ENCODE peak calls at places on chromosomes 12 and 14, in seven cellular contexts. One of them, this sample, is unnamed.

GRCh38 chr14:75059642-75060041 is 4.2 kb downstream of the ACYP1 start:
- DNase-seq in A549: no peak
- DNase-seq in stimulated activated CD4-positive, alpha-beta T cell treated with anti-CD3 and anti-CD28 coated beads, Interleukin-15, amount 100 ng/mL, for 48 hours: no peak
- DNase-seq in anterior cingulate cortex: no peak
- DNase-seq in activated CD8-positive, alpha-beta memory T cell treated with anti-CD3 and anti-CD28 coated beads, Interleukin-2, amount 50 U/mL, for 4 hours: no peak
- DNase-seq in EH: peak; percentile 87
- DNase-seq in CD8-positive, alpha-beta memory T cell: no peak
- DNase-seq in this sample: no peak

GRCh38 chr14:72609205-72609916 is 284.5 kb downstream of the DPF3 start:
- DNase-seq in A549: no peak
- DNase-seq in stimulated activated CD4-positive, alpha-beta T cell treated with anti-CD3 and anti-CD28 coated beads, Interleukin-15, amount 100 ng/mL, for 48 hours: no peak
- DNase-seq in anterior cingulate cortex: no peak
- DNase-seq in activated CD8-positive, alpha-beta memory T cell treated with anti-CD3 and anti-CD28 coated beads, Interleukin-2, amount 50 U/mL, for 4 hours: no peak
- DNase-seq in EH: no peak
- DNase-seq in CD8-positive, alpha-beta memory T cell: no peak
- DNase-seq in this sample: no peak

GRCh38 chr12:39294712-39295111 is 148.2 kb downstream of the KIF21A start:
- DNase-seq in A549: no peak
- DNase-seq in stimulated activated CD4-positive, alpha-beta T cell treated with anti-CD3 and anti-CD28 coated beads, Interleukin-15, amount 100 ng/mL, for 48 hours: no peak
- DNase-seq in anterior cingulate cortex: no peak
- DNase-seq in activated CD8-positive, alpha-beta memory T cell treated with anti-CD3 and anti-CD28 coated beads, Interleukin-2, amount 50 U/mL, for 4 hours: no peak
- DNase-seq in EH: no peak
- DNase-seq in CD8-positive, alpha-beta memory T cell: no peak
- DNase-seq in this sample: no peak

GRCh38 chr12:11133816-11134215 is 628 bp downstream of the TAS2R30 start:
- DNase-seq in A549: no peak
- DNase-seq in stimulated activated CD4-positive, alpha-beta T cell treated with anti-CD3 and anti-CD28 coated beads, Interleukin-15, amount 100 ng/mL, for 48 hours: no peak
- DNase-seq in anterior cingulate cortex: no peak
- DNase-seq in activated CD8-positive, alpha-beta memory T cell treated with anti-CD3 and anti-CD28 coated beads, Interleukin-2, amount 50 U/mL, for 4 hours: no peak
- DNase-seq in EH: no peak
- DNase-seq in CD8-positive, alpha-beta memory T cell: no peak
- DNase-seq in this sample: no peak

GRCh38 chr14:53515264-53515663 is 362.1 kb upstream of the DDHD1 start:
- DNase-seq in A549: no peak
- DNase-seq in stimulated activated CD4-positive, alpha-beta T cell treated with anti-CD3 and anti-CD28 coated beads, Interleukin-15, amount 100 ng/mL, for 48 hours: no peak
- DNase-seq in anterior cingulate cortex: no peak
- DNase-seq in activated CD8-positive, alpha-beta memory T cell treated with anti-CD3 and anti-CD28 coated beads, Interleukin-2, amount 50 U/mL, for 4 hours: no peak
- DNase-seq in EH: peak; percentile 49
- DNase-seq in CD8-positive, alpha-beta memory T cell: no peak
- DNase-seq in this sample: no peak

GRCh38 chr14:58822856-58823255 is 185.1 kb downstream of the DACT1 start:
- DNase-seq in A549: no peak
- DNase-seq in stimulated activated CD4-positive, alpha-beta T cell treated with anti-CD3 and anti-CD28 coated beads, Interleukin-15, amount 100 ng/mL, for 48 hours: no peak
- DNase-seq in anterior cingulate cortex: no peak
- DNase-seq in activated CD8-positive, alpha-beta memory T cell treated with anti-CD3 and anti-CD28 coated beads, Interleukin-2, amount 50 U/mL, for 4 hours: no peak
- DNase-seq in EH: no peak
- DNase-seq in CD8-positive, alpha-beta memory T cell: no peak
- DNase-seq in this sample: no peak

GRCh38 chr12:106879612-106880011 is 76.1 kb upstream of the TMEM263 start:
- DNase-seq in A549: no peak
- DNase-seq in stimulated activated CD4-positive, alpha-beta T cell treated with anti-CD3 and anti-CD28 coated beads, Interleukin-15, amount 100 ng/mL, for 48 hours: no peak
- DNase-seq in anterior cingulate cortex: no peak
- DNase-seq in activated CD8-positive, alpha-beta memory T cell treated with anti-CD3 and anti-CD28 coated beads, Interleukin-2, amount 50 U/mL, for 4 hours: no peak
- DNase-seq in EH: no peak
- DNase-seq in CD8-positive, alpha-beta memory T cell: no peak
- DNase-seq in this sample: no peak

GRCh38 chr14:56023681-56024080 is 94.5 kb upstream of the PELI2 start:
- DNase-seq in A549: no peak
- DNase-seq in stimulated activated CD4-positive, alpha-beta T cell treated with anti-CD3 and anti-CD28 coated beads, Interleukin-15, amount 100 ng/mL, for 48 hours: no peak
- DNase-seq in anterior cingulate cortex: no peak
- DNase-seq in activated CD8-positive, alpha-beta memory T cell treated with anti-CD3 and anti-CD28 coated beads, Interleukin-2, amount 50 U/mL, for 4 hours: no peak
- DNase-seq in EH: no peak
- DNase-seq in CD8-positive, alpha-beta memory T cell: no peak
- DNase-seq in this sample: no peak

GRCh38 chr14:40694026-40694425 is 912.6 kb upstream of the LRFN5 start:
- DNase-seq in A549: no peak
- DNase-seq in stimulated activated CD4-positive, alpha-beta T cell treated with anti-CD3 and anti-CD28 coated beads, Interleukin-15, amount 100 ng/mL, for 48 hours: no peak
- DNase-seq in anterior cingulate cortex: no peak
- DNase-seq in activated CD8-positive, alpha-beta memory T cell treated with anti-CD3 and anti-CD28 coated beads, Interleukin-2, amount 50 U/mL, for 4 hours: no peak
- DNase-seq in EH: no peak
- DNase-seq in CD8-positive, alpha-beta memory T cell: no peak
- DNase-seq in this sample: no peak

GRCh38 chr12:120620624-120621023 is 19.8 kb upstream of the CABP1 start:
- DNase-seq in A549: no peak
- DNase-seq in stimulated activated CD4-positive, alpha-beta T cell treated with anti-CD3 and anti-CD28 coated beads, Interleukin-15, amount 100 ng/mL, for 48 hours: no peak
- DNase-seq in anterior cingulate cortex: no peak
- DNase-seq in activated CD8-positive, alpha-beta memory T cell treated with anti-CD3 and anti-CD28 coated beads, Interleukin-2, amount 50 U/mL, for 4 hours: no peak
- DNase-seq in EH: no peak
- DNase-seq in CD8-positive, alpha-beta memory T cell: no peak
- DNase-seq in this sample: no peak

GRCh38 chr14:65115615-65116014 is 13.3 kb upstream of the MAX start:
- DNase-seq in A549: no peak
- DNase-seq in stimulated activated CD4-positive, alpha-beta T cell treated with anti-CD3 and anti-CD28 coated beads, Interleukin-15, amount 100 ng/mL, for 48 hours: no peak
- DNase-seq in anterior cingulate cortex: no peak
- DNase-seq in activated CD8-positive, alpha-beta memory T cell treated with anti-CD3 and anti-CD28 coated beads, Interleukin-2, amount 50 U/mL, for 4 hours: no peak
- DNase-seq in EH: no peak
- DNase-seq in CD8-positive, alpha-beta memory T cell: no peak
- DNase-seq in this sample: no peak

GRCh38 chr14:105860615-105861580 is 334.5 kb downstream of the TMEM121 start:
- DNase-seq in A549: no peak
- DNase-seq in stimulated activated CD4-positive, alpha-beta T cell treated with anti-CD3 and anti-CD28 coated beads, Interleukin-15, amount 100 ng/mL, for 48 hours: no peak
- DNase-seq in anterior cingulate cortex: no peak
- DNase-seq in activated CD8-positive, alpha-beta memory T cell treated with anti-CD3 and anti-CD28 coated beads, Interleukin-2, amount 50 U/mL, for 4 hours: peak; percentile 11
- DNase-seq in EH: no peak
- DNase-seq in CD8-positive, alpha-beta memory T cell: no peak
- DNase-seq in this sample: no peak

GRCh38 chr12:47207005-47207717 is 127.4 kb upstream of the AMIGO2 start:
- DNase-seq in A549: no peak
- DNase-seq in stimulated activated CD4-positive, alpha-beta T cell treated with anti-CD3 and anti-CD28 coated beads, Interleukin-15, amount 100 ng/mL, for 48 hours: no peak
- DNase-seq in anterior cingulate cortex: no peak
- DNase-seq in activated CD8-positive, alpha-beta memory T cell treated with anti-CD3 and anti-CD28 coated beads, Interleukin-2, amount 50 U/mL, for 4 hours: no peak
- DNase-seq in EH: peak; percentile 33
- DNase-seq in CD8-positive, alpha-beta memory T cell: peak; percentile 60
- DNase-seq in this sample: peak; percentile 38

GRCh38 chr12:63753743-63754142 is 26.0 kb upstream of the RXYLT1 start:
- DNase-seq in A549: peak; percentile 12
- DNase-seq in stimulated activated CD4-positive, alpha-beta T cell treated with anti-CD3 and anti-CD28 coated beads, Interleukin-15, amount 100 ng/mL, for 48 hours: no peak
- DNase-seq in anterior cingulate cortex: no peak
- DNase-seq in activated CD8-positive, alpha-beta memory T cell treated with anti-CD3 and anti-CD28 coated beads, Interleukin-2, amount 50 U/mL, for 4 hours: no peak
- DNase-seq in EH: peak; percentile 8
- DNase-seq in CD8-positive, alpha-beta memory T cell: no peak
- DNase-seq in this sample: no peak

GRCh38 chr14:87698496-87698895 is 294.5 kb downstream of the GALC start:
- DNase-seq in A549: no peak
- DNase-seq in stimulated activated CD4-positive, alpha-beta T cell treated with anti-CD3 and anti-CD28 coated beads, Interleukin-15, amount 100 ng/mL, for 48 hours: no peak
- DNase-seq in anterior cingulate cortex: no peak
- DNase-seq in activated CD8-positive, alpha-beta memory T cell treated with anti-CD3 and anti-CD28 coated beads, Interleukin-2, amount 50 U/mL, for 4 hours: no peak
- DNase-seq in EH: no peak
- DNase-seq in CD8-positive, alpha-beta memory T cell: no peak
- DNase-seq in this sample: no peak

GRCh38 chr12:62848418-62848817 is 86.5 kb downstream of the PPM1H start:
- DNase-seq in A549: peak; percentile 82
- DNase-seq in stimulated activated CD4-positive, alpha-beta T cell treated with anti-CD3 and anti-CD28 coated beads, Interleukin-15, amount 100 ng/mL, for 48 hours: peak; percentile 2
- DNase-seq in anterior cingulate cortex: no peak
- DNase-seq in activated CD8-positive, alpha-beta memory T cell treated with anti-CD3 and anti-CD28 coated beads, Interleukin-2, amount 50 U/mL, for 4 hours: no peak
- DNase-seq in EH: peak; percentile 94
- DNase-seq in CD8-positive, alpha-beta memory T cell: no peak
- DNase-seq in this sample: no peak

GRCh38 chr12:76018111-76018510 is 13.5 kb downstream of the PHLDA1 start:
- DNase-seq in A549: no peak
- DNase-seq in stimulated activated CD4-positive, alpha-beta T cell treated with anti-CD3 and anti-CD28 coated beads, Interleukin-15, amount 100 ng/mL, for 48 hours: no peak
- DNase-seq in anterior cingulate cortex: no peak
- DNase-seq in activated CD8-positive, alpha-beta memory T cell treated with anti-CD3 and anti-CD28 coated beads, Interleukin-2, amount 50 U/mL, for 4 hours: no peak
- DNase-seq in EH: peak; percentile 73
- DNase-seq in CD8-positive, alpha-beta memory T cell: no peak
- DNase-seq in this sample: no peak

GRCh38 chr12:6620137-6620884 is 13.1 kb upstream of the CHD4 start:
- DNase-seq in A549: no peak
- DNase-seq in stimulated activated CD4-positive, alpha-beta T cell treated with anti-CD3 and anti-CD28 coated beads, Interleukin-15, amount 100 ng/mL, for 48 hours: no peak
- DNase-seq in anterior cingulate cortex: no peak
- DNase-seq in activated CD8-positive, alpha-beta memory T cell treated with anti-CD3 and anti-CD28 coated beads, Interleukin-2, amount 50 U/mL, for 4 hours: peak; percentile 55
- DNase-seq in EH: peak; percentile 33
- DNase-seq in CD8-positive, alpha-beta memory T cell: no peak
- DNase-seq in this sample: peak; percentile 70

GRCh38 chr12:28017126-28017872 is 44.8 kb upstream of the PTHLH start:
- DNase-seq in A549: no peak
- DNase-seq in stimulated activated CD4-positive, alpha-beta T cell treated with anti-CD3 and anti-CD28 coated beads, Interleukin-15, amount 100 ng/mL, for 48 hours: no peak
- DNase-seq in anterior cingulate cortex: no peak
- DNase-seq in activated CD8-positive, alpha-beta memory T cell treated with anti-CD3 and anti-CD28 coated beads, Interleukin-2, amount 50 U/mL, for 4 hours: no peak
- DNase-seq in EH: no peak
- DNase-seq in CD8-positive, alpha-beta memory T cell: no peak
- DNase-seq in this sample: no peak

GRCh38 chr12:130583800-130584199 is 132.3 kb downstream of the RIMBP2 start:
- DNase-seq in A549: no peak
- DNase-seq in stimulated activated CD4-positive, alpha-beta T cell treated with anti-CD3 and anti-CD28 coated beads, Interleukin-15, amount 100 ng/mL, for 48 hours: no peak
- DNase-seq in anterior cingulate cortex: no peak
- DNase-seq in activated CD8-positive, alpha-beta memory T cell treated with anti-CD3 and anti-CD28 coated beads, Interleukin-2, amount 50 U/mL, for 4 hours: no peak
- DNase-seq in EH: no peak
- DNase-seq in CD8-positive, alpha-beta memory T cell: no peak
- DNase-seq in this sample: no peak

This sample was measured in CD8-positive, alpha-beta T cell.